ENCODE peak calls at places on chromosome 22, in ten cellular contexts. A, Y, J, O, K, G, C, Q, N and D are unnamed samples.

GRCh38 chr22:17501679-17502285 is 61.5 kb upstream of the SLC25A18 start:
- DNase-seq in A (peak), Y (no peak), J (no peak), O (peak), K (no peak), G (no peak), C (peak), Q (peak), N (no peak), D (no peak)

GRCh38 chr22:42196454-42196853 is 65.8 kb upstream of the CYP2D6 start:
- DNase-seq in A (no peak), Y (no peak), J (no peak), O (no peak), K (no peak), G (no peak), C (no peak), Q (no peak), N (no peak), D (no peak)

GRCh38 chr22:43911351-43911750 is 12.3 kb upstream of the PNPLA3 start:
- DNase-seq in A (no peak), Y (no peak), J (no peak), O (no peak), K (no peak), G (no peak), C (no peak), Q (no peak), N (no peak), D (no peak)

GRCh38 chr22:20130739-20131592 is 638 bp upstream of the ZDHHC8 start:
- DNase-seq in A (no peak), Y (peak), J (peak), O (peak), K (peak), G (peak), C (no peak), Q (peak), N (peak), D (peak)

GRCh38 chr22:27718186-27719032 is 83.1 kb downstream of the MN1 start:
- DNase-seq in A (peak), Y (no peak), J (no peak), O (no peak), K (peak), G (no peak), C (peak), Q (peak), N (peak), D (no peak)

GRCh38 chr22:39273950-39274887 is 29.4 kb upstream of the PDGFB start:
- DNase-seq in A (no peak), Y (no peak), J (no peak), O (no peak), K (no peak), G (no peak), C (no peak), Q (no peak), N (no peak), D (no peak)

GRCh38 chr22:19820880-19821522 is 33.7 kb downstream of the GNB1L start:
- DNase-seq in A (no peak), Y (no peak), J (no peak), O (no peak), K (no peak), G (no peak), C (no peak), Q (no peak), N (no peak), D (no peak)

GRCh38 chr22:33620085-33620484 is 300.2 kb downstream of the LARGE1 start:
- DNase-seq in A (no peak), Y (no peak), J (no peak), O (no peak), K (no peak), G (no peak), C (no peak), Q (no peak), N (no peak), D (no peak)

GRCh38 chr22:37077802-37078448 is 26.4 kb downstream of the KCTD17 start:
- DNase-seq in A (peak), Y (peak), J (peak), O (peak), K (peak), G (peak), C (no peak), Q (peak), N (peak), D (peak)

GRCh38 chr22:46065733-46066454 is 84.4 kb upstream of the PPARA start:
- DNase-seq in A (no peak), Y (no peak), J (no peak), O (no peak), K (no peak), G (no peak), C (no peak), Q (no peak), N (no peak), D (no peak)

GRCh38 chr22:36335621-36336020 is 52.1 kb downstream of the MYH9 start:
- DNase-seq in A (no peak), Y (no peak), J (no peak), O (no peak), K (no peak), G (no peak), C (no peak), Q (no peak), N (no peak), D (no peak)

GRCh38 chr22:28175730-28176492 is 256.9 kb upstream of the PITPNB start:
- DNase-seq in A (no peak), Y (no peak), J (no peak), O (no peak), K (no peak), G (no peak), C (no peak), Q (no peak), N (no peak), D (no peak)

GRCh38 chr22:38657248-38657909 is 941 bp downstream of the CBY1 start:
- DNase-seq in A (no peak), Y (peak), J (no peak), O (peak), K (peak), G (peak), C (no peak), Q (no peak), N (no peak), D (peak)

GRCh38 chr22:35749808-35750207 is 32.1 kb downstream of the APOL5 start:
- DNase-seq in A (peak), Y (no peak), J (no peak), O (peak), K (no peak), G (no peak), C (no peak), Q (no peak), N (no peak), D (no peak)

GRCh38 chr22:49373801-49374226 is 453.9 kb downstream of the BRD1 start:
- DNase-seq in A (no peak), Y (no peak), J (no peak), O (no peak), K (no peak), G (no peak), C (no peak), Q (no peak), N (peak), D (no peak)

GRCh38 chr22:18024276-18024939 is at the start of gene MICAL3:
- DNase-seq in A (no peak), Y (peak), J (peak), O (peak), K (peak), G (peak), C (no peak), Q (peak), N (peak), D (peak)

GRCh38 chr22:23677701-23677995 is 13.2 kb upstream of the RGL4 start:
- DNase-seq in A (no peak), Y (no peak), J (no peak), O (no peak), K (no peak), G (no peak), C (no peak), Q (no peak), N (no peak), D (no peak)

GRCh38 chr22:23223566-23224317 is 43.4 kb downstream of the BCR start:
- DNase-seq in A (no peak), Y (no peak), J (no peak), O (no peak), K (peak), G (no peak), C (no peak), Q (peak), N (no peak), D (no peak)

GRCh38 chr22:19213496-19214473 is 35.2 kb upstream of the SLC25A1 start:
- DNase-seq in A (no peak), Y (no peak), J (no peak), O (no peak), K (no peak), G (no peak), C (no peak), Q (no peak), N (no peak), D (no peak)

GRCh38 chr22:45880732-45881523 is 96.0 kb downstream of the WNT7B start:
- DNase-seq in A (no peak), Y (no peak), J (no peak), O (no peak), K (no peak), G (no peak), C (no peak), Q (no peak), N (no peak), D (no peak)